ENCODE peak calls at places on chromosomes 11 and 22, in five cellular contexts. J is CD4-positive, CD25-positive, alpha-beta regulatory T cell; O is colonic mucosa; K is mesendoderm; Q is tibial artery. R is an unnamed sample.
A peak's percentile ranks its signal among the peaks of the same experiment; 100 is the strongest.

GRCh38 chr11:127491589-127491988 is 491.0 kb upstream of the KIRREL3 start:
- DNase-seq in J (no peak), O (no peak), K (no peak), Q (no peak), R (no peak)

GRCh38 chr11:85165819-85166218 is 461.3 kb downstream of the DLG2 start:
- DNase-seq in J (no peak), O (no peak), K (no peak), Q (no peak), R (no peak)

GRCh38 chr22:43272869-43273318 is 70.3 kb downstream of the SCUBE1 start:
- DNase-seq in J (no peak), O (no peak), K (peak; percentile 57), Q (no peak), R (peak; percentile 70)

GRCh38 chr11:45872513-45873356 is 12.7 kb upstream of the MAPK8IP1 start:
- DNase-seq in J (peak; percentile 30), O (no peak), K (peak; percentile 94), Q (no peak), R (no peak)

GRCh38 chr22:50683086-50683993 is 10.7 kb downstream of the SHANK3 start:
- DNase-seq in J (no peak), O (no peak), K (no peak), Q (no peak), R (no peak)

GRCh38 chr11:18563090-18563730 is 25.3 kb downstream of the UEVLD start:
- DNase-seq in J (no peak), O (no peak), K (no peak), Q (no peak), R (no peak)

GRCh38 chr11:1655168-1656060 is 25.8 kb downstream of the KRTAP5-5 start:
- DNase-seq in J (no peak), O (no peak), K (no peak), Q (peak; percentile 5), R (no peak)

GRCh38 chr22:43985532-43985931 is 30.3 kb downstream of the SAMM50 start:
- DNase-seq in J (no peak), O (no peak), K (no peak), Q (no peak), R (peak; percentile 64)

GRCh38 chr22:17997456-17997855 is 26.9 kb downstream of the MICAL3 start:
- DNase-seq in J (no peak), O (no peak), K (no peak), Q (no peak), R (no peak)

GRCh38 chr22:39149915-39150847 is 2.3 kb downstream of the CBX7 start:
- DNase-seq in J (no peak), O (no peak), K (peak; percentile 38), Q (peak; percentile 27), R (no peak)

GRCh38 chr22:33919591-33920501 is at the start of gene LARGE1:
- DNase-seq in J (no peak), O (peak; percentile 47), K (peak; percentile 57), Q (peak; percentile 25), R (peak; percentile 31)

GRCh38 chr22:39474351-39474991 is 17.7 kb downstream of the MGAT3 start:
- DNase-seq in J (no peak), O (peak; percentile 83), K (peak; percentile 98), Q (no peak), R (no peak)

GRCh38 chr22:18109410-18110193 is 1.0 kb upstream of the TUBA8 start:
- DNase-seq in J (no peak), O (no peak), K (no peak), Q (no peak), R (no peak)

GRCh38 chr22:40019100-40019499 is 24.3 kb downstream of the FAM83F start:
- DNase-seq in J (no peak), O (no peak), K (no peak), Q (no peak), R (no peak)

GRCh38 chr11:62680825-62681240 is 2.0 kb upstream of the UBXN1 start:
- DNase-seq in J (peak; percentile 58), O (peak; percentile 59), K (peak; percentile 50), Q (peak; percentile 56), R (peak; percentile 52)

GRCh38 chr11:10898003-10898762 is 40.3 kb upstream of the ZBED5 start:
- DNase-seq in J (no peak), O (no peak), K (no peak), Q (no peak), R (no peak)

GRCh38 chr11:12815931-12816494 is 141.8 kb downstream of the TEAD1 start:
- DNase-seq in J (no peak), O (no peak), K (no peak), Q (no peak), R (no peak)

GRCh38 chr11:75263944-75264349 is 23.4 kb downstream of the TPBGL start:
- DNase-seq in J (no peak), O (no peak), K (peak; percentile 37), Q (no peak), R (no peak)

GRCh38 chr11:128052912-128053641 is 534.3 kb downstream of the ETS1 start:
- DNase-seq in J (peak; percentile 43), O (no peak), K (no peak), Q (no peak), R (no peak)

GRCh38 chr22:44357962-44358553 is 45.3 kb upstream of the SHISAL1 start:
- DNase-seq in J (no peak), O (no peak), K (no peak), Q (no peak), R (peak; percentile 72)

GRCh38 chr11:7600205-7600775 is 73.0 kb downstream of the CYB5R2 start:
- DNase-seq in J (no peak), O (no peak), K (peak; percentile 96), Q (peak; percentile 90), R (no peak)

GRCh38 chr11:41461057-41461681 is 1.7 kb upstream of the LRRC4C start:
- DNase-seq in J (no peak), O (no peak), K (no peak), Q (no peak), R (no peak)

GRCh38 chr11:12397953-12398352 is 20.6 kb downstream of the PARVA start:
- DNase-seq in J (no peak), O (no peak), K (peak; percentile 98), Q (peak; percentile 55), R (peak; percentile 75)

GRCh38 chr22:31291716-31292644 is at the start of gene PIK3IP1:
- DNase-seq in J (peak; percentile 86), O (peak; percentile 95), K (peak; percentile 96), Q (peak; percentile 92), R (peak; percentile 91)

GRCh38 chr11:37946155-37946766 is 1348.2 kb upstream of the RAG2 start:
- DNase-seq in J (no peak), O (peak; percentile 19), K (peak; percentile 83), Q (no peak), R (no peak)

GRCh38 chr11:73651252-73651651 is 4.9 kb downstream of the PLEKHB1 start:
- DNase-seq in J (no peak), O (no peak), K (no peak), Q (no peak), R (no peak)

GRCh38 chr11:16001899-16002426 is 354.4 kb downstream of the SOX6 start:
- DNase-seq in J (no peak), O (peak; percentile 24), K (peak; percentile 22), Q (no peak), R (no peak)

GRCh38 chr11:57496109-57496820 is 19.2 kb downstream of the SLC43A1 start:
- DNase-seq in J (no peak), O (no peak), K (no peak), Q (no peak), R (no peak)

GRCh38 chr11:15677181-15677580 is 562.5 kb downstream of the INSC start:
- DNase-seq in J (no peak), O (no peak), K (no peak), Q (no peak), R (no peak)

GRCh38 chr11:57197762-57198161 is 16.0 kb downstream of the LRRC55 start:
- DNase-seq in J (no peak), O (no peak), K (no peak), Q (no peak), R (no peak)

GRCh38 chr11:111586305-111586915 is 15.8 kb upstream of the SIK2 start:
- DNase-seq in J (peak; percentile 58), O (peak; percentile 55), K (peak; percentile 59), Q (no peak), R (no peak)

GRCh38 chr11:61542024-61542461 is 33.5 kb downstream of the LRRC10B start:
- DNase-seq in J (no peak), O (no peak), K (no peak), Q (no peak), R (peak; percentile 78)

GRCh38 chr11:834371-835316 is 1.9 kb downstream of the CD151 start:
- DNase-seq in J (no peak), O (peak; percentile 85), K (no peak), Q (no peak), R (peak; percentile 60)

GRCh38 chr11:8809605-8810272 is 101.2 kb upstream of the AKIP1 start:
- DNase-seq in J (no peak), O (no peak), K (no peak), Q (no peak), R (no peak)

GRCh38 chr11:692824-693414 is 2.1 kb downstream of the DEAF1 start:
- DNase-seq in J (peak; percentile 55), O (no peak), K (no peak), Q (no peak), R (no peak)

GRCh38 chr11:33059331-33060007 is 20.1 kb downstream of the TCP11L1 start:
- DNase-seq in J (no peak), O (no peak), K (no peak), Q (no peak), R (no peak)

GRCh38 chr11:70556884-70557741 is 158.8 kb downstream of the CTTN start:
- DNase-seq in J (no peak), O (peak; percentile 75), K (peak; percentile 58), Q (no peak), R (no peak)

GRCh38 chr22:39627865-39628562 is 57.5 kb downstream of the CACNA1I start:
- DNase-seq in J (no peak), O (no peak), K (no peak), Q (no peak), R (no peak)

GRCh38 chr11:115459563-115459962 is 44.7 kb downstream of the CADM1 start:
- DNase-seq in J (no peak), O (no peak), K (no peak), Q (no peak), R (no peak)

GRCh38 chr11:113849713-113850112 is 25.7 kb downstream of the USP28 start:
- DNase-seq in J (no peak), O (no peak), K (peak; percentile 21), Q (no peak), R (no peak)
- H3K36me3 ChIP-seq in J (peaks cover 33% of the 10 kb centered on the region), O (no peaks in the 10 kb centered on the region), K (peaks cover 4% of the 10 kb centered on the region), Q (peaks cover 33% of the 10 kb centered on the region), R (no peaks in the 10 kb centered on the region)

GRCh38 chr22:48572951-48573350 is 1254.7 kb downstream of the BRD1 start:
- DNase-seq in J (no peak), O (no peak), K (no peak), Q (no peak), R (no peak)
- H3K27me3 ChIP-seq in J (no peaks in the 10 kb centered on the region), O (peaks cover 27% of the 10 kb centered on the region), K (no peaks in the 10 kb centered on the region), Q (no peaks in the 10 kb centered on the region), R (no peaks in the 10 kb centered on the region)

GRCh38 chr11:125572916-125573315 is 3.6 kb downstream of the EI24 start:
- DNase-seq in J (no peak), O (no peak), K (no peak), Q (no peak), R (no peak)
- H3K36me3 ChIP-seq in J (peaks cover 56% of the 10 kb centered on the region), O (peaks cover 5% of the 10 kb centered on the region), K (peaks cover 7% of the 10 kb centered on the region), Q (peaks cover 48% of the 10 kb centered on the region), R (no peaks in the 10 kb centered on the region)

DNA sequence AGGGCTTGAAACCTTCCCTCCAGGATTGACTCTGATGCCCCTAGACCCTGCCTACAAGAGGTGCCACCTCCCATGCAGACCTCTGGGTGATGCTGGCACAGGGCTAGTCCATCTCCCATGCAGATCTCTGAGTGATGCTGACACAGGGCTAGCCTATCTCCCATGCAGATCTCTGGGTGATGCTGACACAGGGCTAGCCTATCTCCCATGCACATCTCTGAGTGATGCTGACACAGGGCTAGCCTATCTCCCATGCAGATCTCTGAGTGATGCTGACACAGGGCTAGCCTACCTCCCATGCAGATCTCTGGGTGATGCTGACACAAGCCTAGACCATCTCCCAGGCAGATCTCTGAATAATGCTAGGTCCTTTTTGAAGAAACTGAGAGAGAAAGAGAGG is 321.7 kb downstream of the NTM start:
- DNase-seq in J (no peak), O (no peak), K (no peak), Q (no peak), R (no peak)
- H3K27me3 ChIP-seq in J (peaks cover 5% of the 10 kb centered on the region), O (no peaks in the 10 kb centered on the region), K (no peaks in the 10 kb centered on the region), Q (no peaks in the 10 kb centered on the region), R (no peaks in the 10 kb centered on the region)

R was measured in ovary.